ENCODE peak calls at places on chromosomes 13 and 19, in nine cellular contexts. One of them, this sample, is unnamed.

GRCh38 chr13:98896868-98897144 is 81.1 kb downstream of the DOCK9 start:
- DNase-seq in NCI-H1048: no peak
- DNase-seq in GM12865: no peak
- DNase-seq in RWPE1: no peak
- DNase-seq in NCI-H1930: no peak
- DNase-seq in fibroblast of mammary gland: no peak
- DNase-seq in A172: no peak
- DNase-seq in MCF 10A: no peak
- DNase-seq in stimulated activated CD8-positive, alpha-beta memory T cell treated with anti-CD3 and anti-CD28 coated beads, Interleukin-4, amount 100 ng/mL, for 24 hours: no peak
- DNase-seq in this sample: no peak

GRCh38 chr19:6236310-6237291 is 43.2 kb downstream of the MLLT1 start:
- DNase-seq in MCF 10A: peak; percentile 60
- DNase-seq in stimulated activated CD8-positive, alpha-beta memory T cell treated with anti-CD3 and anti-CD28 coated beads, Interleukin-4, amount 100 ng/mL, for 24 hours: no peak
- DNase-seq in A172: peak; percentile 11
- DNase-seq in NCI-H1930: no peak
- DNase-seq in NCI-H1048: no peak
- DNase-seq in RWPE1: peak; percentile 70
- DNase-seq in GM12865: no peak
- DNase-seq in fibroblast of mammary gland: no peak
- DNase-seq in this sample: no peak

GRCh38 chr13:22198001-22198400 is 527.1 kb downstream of the FGF9 start:
- DNase-seq in RWPE1: no peak
- DNase-seq in GM12865: no peak
- DNase-seq in A172: no peak
- DNase-seq in NCI-H1930: no peak
- DNase-seq in MCF 10A: no peak
- DNase-seq in stimulated activated CD8-positive, alpha-beta memory T cell treated with anti-CD3 and anti-CD28 coated beads, Interleukin-4, amount 100 ng/mL, for 24 hours: no peak
- DNase-seq in fibroblast of mammary gland: no peak
- DNase-seq in NCI-H1048: peak; percentile 8
- DNase-seq in this sample: no peak

GRCh38 chr13:47256618-47257017 is 359.8 kb upstream of the HTR2A start:
- DNase-seq in stimulated activated CD8-positive, alpha-beta memory T cell treated with anti-CD3 and anti-CD28 coated beads, Interleukin-4, amount 100 ng/mL, for 24 hours: no peak
- DNase-seq in fibroblast of mammary gland: peak; percentile 96
- DNase-seq in NCI-H1048: no peak
- DNase-seq in GM12865: no peak
- DNase-seq in RWPE1: peak; percentile 55
- DNase-seq in A172: peak; percentile 74
- DNase-seq in NCI-H1930: no peak
- DNase-seq in MCF 10A: peak; percentile 54
- DNase-seq in this sample: no peak

GRCh38 chr13:79806821-79807220 is 325.9 kb downstream of the NDFIP2 start:
- DNase-seq in A172: no peak
- DNase-seq in GM12865: no peak
- DNase-seq in NCI-H1930: no peak
- DNase-seq in NCI-H1048: no peak
- DNase-seq in fibroblast of mammary gland: no peak
- DNase-seq in stimulated activated CD8-positive, alpha-beta memory T cell treated with anti-CD3 and anti-CD28 coated beads, Interleukin-4, amount 100 ng/mL, for 24 hours: no peak
- DNase-seq in RWPE1: no peak
- DNase-seq in MCF 10A: no peak
- DNase-seq in this sample: no peak

GRCh38 chr19:35062942-35063341 is 21.4 kb downstream of the HPN start:
- DNase-seq in RWPE1: no peak
- DNase-seq in NCI-H1930: no peak
- DNase-seq in MCF 10A: no peak
- DNase-seq in GM12865: no peak
- DNase-seq in A172: no peak
- DNase-seq in fibroblast of mammary gland: no peak
- DNase-seq in stimulated activated CD8-positive, alpha-beta memory T cell treated with anti-CD3 and anti-CD28 coated beads, Interleukin-4, amount 100 ng/mL, for 24 hours: no peak
- DNase-seq in NCI-H1048: no peak
- DNase-seq in this sample: no peak

GRCh38 chr19:33430674-33431277 is 57.3 kb downstream of the CEBPG start:
- DNase-seq in MCF 10A: peak; percentile 72
- DNase-seq in RWPE1: peak; percentile 66
- DNase-seq in NCI-H1048: peak; percentile 11
- DNase-seq in fibroblast of mammary gland: peak; percentile 63
- DNase-seq in GM12865: peak; percentile 67
- DNase-seq in A172: peak; percentile 64
- DNase-seq in NCI-H1930: peak; percentile 42
- DNase-seq in stimulated activated CD8-positive, alpha-beta memory T cell treated with anti-CD3 and anti-CD28 coated beads, Interleukin-4, amount 100 ng/mL, for 24 hours: peak; percentile 46
- DNase-seq in this sample: no peak

GRCh38 chr13:97385146-97385545 is 48.8 kb upstream of the RAP2A start:
- DNase-seq in NCI-H1930: no peak
- DNase-seq in A172: no peak
- DNase-seq in MCF 10A: no peak
- DNase-seq in RWPE1: no peak
- DNase-seq in stimulated activated CD8-positive, alpha-beta memory T cell treated with anti-CD3 and anti-CD28 coated beads, Interleukin-4, amount 100 ng/mL, for 24 hours: no peak
- DNase-seq in fibroblast of mammary gland: no peak
- DNase-seq in GM12865: no peak
- DNase-seq in NCI-H1048: no peak
- DNase-seq in this sample: no peak

GRCh38 chr13:73832203-73832602 is 302.0 kb downstream of the KLF12 start:
- DNase-seq in MCF 10A: no peak
- DNase-seq in stimulated activated CD8-positive, alpha-beta memory T cell treated with anti-CD3 and anti-CD28 coated beads, Interleukin-4, amount 100 ng/mL, for 24 hours: no peak
- DNase-seq in A172: no peak
- DNase-seq in GM12865: no peak
- DNase-seq in NCI-H1930: no peak
- DNase-seq in NCI-H1048: no peak
- DNase-seq in RWPE1: no peak
- DNase-seq in fibroblast of mammary gland: no peak
- DNase-seq in this sample: no peak

GRCh38 chr13:110965038-110965754 is 50.3 kb upstream of the ANKRD10 start:
- DNase-seq in stimulated activated CD8-positive, alpha-beta memory T cell treated with anti-CD3 and anti-CD28 coated beads, Interleukin-4, amount 100 ng/mL, for 24 hours: no peak
- DNase-seq in A172: peak; percentile 100
- DNase-seq in fibroblast of mammary gland: peak; percentile 94
- DNase-seq in NCI-H1048: no peak
- DNase-seq in RWPE1: peak; percentile 69
- DNase-seq in NCI-H1930: no peak
- DNase-seq in GM12865: peak; percentile 84
- DNase-seq in MCF 10A: peak; percentile 97
- DNase-seq in this sample: no peak

This sample was measured in NCI-H2081 treated with DMSO at 0.1 percent for 48 hours.